ENCODE peak calls at places on chromosomes 13 and 19, in four cellular contexts. D is HepG2, S is H1, E is GM12878. C is an unnamed sample.

GRCh38 chr19:18418034-18418724 is 1.0 kb upstream of the SSBP4 start:
- DNase-seq in D (no peak), S (no peak), E (no peak), C (no peak)

GRCh38 chr13:38348890-38349289 is 761 bp upstream of the UFM1 start:
- DNase-seq in D (no peak), S (no peak), E (no peak), C (no peak)

GRCh38 chr19:45153339-45154063 is 7.3 kb downstream of the NKPD1 start:
- DNase-seq in D (no peak), S (peak), E (no peak), C (no peak)

GRCh38 chr19:55474269-55475265 is 1.9 kb upstream of the ZNF628 start:
- DNase-seq in D (no peak), S (no peak), E (no peak), C (no peak)

GRCh38 chr13:90402613-90403012 is 944.9 kb upstream of the MIR17HG start:
- DNase-seq in D (no peak), S (no peak), E (no peak), C (no peak)

GRCh38 chr13:105159794-105160193 is 1375.7 kb downstream of the EFNB2 start:
- DNase-seq in D (no peak), S (no peak), E (no peak), C (no peak)

GRCh38 chr13:35871561-35871960 is 259.6 kb downstream of the DCLK1 start:
- DNase-seq in D (no peak), S (no peak), E (no peak), C (no peak)

GRCh38 chr19:36246006-36246391 is 31.1 kb downstream of the ZNF146 start:
- DNase-seq in D (no peak), S (no peak), E (no peak), C (no peak)

GRCh38 chr19:1864480-1865171 is 1.2 kb upstream of the KLF16 start:
- DNase-seq in D (peak), S (peak), E (no peak), C (peak)

GRCh38 chr13:84553252-84553651 is 671.0 kb upstream of the SLITRK1 start:
- DNase-seq in D (no peak), S (no peak), E (no peak), C (no peak)

GRCh38 chr19:54573330-54573872 is at the start of gene LILRA2:
- DNase-seq in D (no peak), S (no peak), E (no peak), C (no peak)

GRCh38 chr13:76527041-76527440 is 359.2 kb downstream of the KCTD12 start:
- DNase-seq in D (no peak), S (no peak), E (no peak), C (no peak)

GRCh38 chr19:4908311-4908710 is 990 bp upstream of the UHRF1 start:
- DNase-seq in D (peak), S (no peak), E (no peak), C (no peak)

GRCh38 chr19:8208119-8208709 is 956 bp upstream of the CERS4 start:
- DNase-seq in D (no peak), S (peak), E (no peak), C (no peak)

GRCh38 chr13:98459171-98459681 is 117.7 kb downstream of the STK24 start:
- DNase-seq in D (no peak), S (no peak), E (no peak), C (no peak)

GRCh38 chr13:37369618-37370017 is 228.9 kb downstream of the POSTN start:
- DNase-seq in D (no peak), S (no peak), E (no peak), C (no peak)

GRCh38 chr13:30924726-30925125 is 7.7 kb upstream of the TEX26 start:
- DNase-seq in D (no peak), S (no peak), E (no peak), C (no peak)

GRCh38 chr19:41627966-41628675 is 1.2 kb upstream of the CEACAM4 start:
- DNase-seq in D (no peak), S (no peak), E (no peak), C (no peak)

GRCh38 chr19:41623360-41623759 is 3.5 kb downstream of the CEACAM4 start:
- DNase-seq in D (no peak), S (no peak), E (no peak), C (no peak)

GRCh38 chr19:41624515-41624914 is 2.4 kb downstream of the CEACAM4 start:
- DNase-seq in D (no peak), S (no peak), E (no peak), C (no peak)

GRCh38 chr19:41626278-41626677 is 596 bp downstream of the CEACAM4 start:
- DNase-seq in D (no peak), S (no peak), E (no peak), C (no peak)

GRCh38 chr19:41626877-41627276 is at the start of gene CEACAM4:
- DNase-seq in D (no peak), S (no peak), E (no peak), C (no peak)
- TF ChIP-seq HDAC2 in D (no peak), S (no peak), E (no peak), C (no peak)

GRCh38 chr13:107534548-107534947 is 680.8 kb downstream of the LIG4 start:
- DNase-seq in D (no peak), S (no peak), E (no peak), C (no peak)
- TF ChIP-seq HDAC2 in D (no peak), S (no peak), E (no peak), C (no peak)

DNA sequence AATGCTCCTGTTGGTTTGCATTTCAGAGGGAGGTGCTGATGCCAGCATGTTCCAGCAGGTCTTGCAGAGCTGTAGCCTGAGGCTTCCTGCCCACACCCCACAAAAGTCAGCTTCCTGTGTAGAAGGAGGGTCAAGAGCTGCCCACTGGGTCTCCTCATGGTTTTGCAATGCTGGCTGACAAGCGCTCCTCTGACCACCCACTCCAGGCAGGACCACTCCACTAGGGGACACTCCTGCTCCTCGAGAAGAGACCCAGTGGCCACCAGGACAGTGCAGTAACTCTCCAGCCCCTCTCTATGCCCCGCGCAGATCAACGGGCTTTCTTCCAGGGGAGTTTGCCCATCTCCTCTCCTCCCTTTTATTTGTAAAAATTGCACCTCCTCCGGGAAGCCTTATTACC is 72.9 kb upstream of the UQCRFS1 start:
- DNase-seq in D (no peak), S (peak), E (no peak), C (no peak)
- TF ChIP-seq HDAC2 in D (no peak), S (peak), E (no peak), C (no peak)

GRCh38 chr19:37778613-37779138 is 710 bp downstream of the ZNF573 start:
- DNase-seq in D (peak), S (no peak), E (no peak), C (peak)

GRCh38 chr19:37779139-37780035 is at the start of gene ZNF573:
- DNase-seq in D (peak), S (peak), E (peak), C (peak)
- TF ChIP-seq HDAC2 in D (no peak), S (peak), E (no peak), C (no peak)

GRCh38 chr19:58385313-58386165 is 1.5 kb upstream of the RPS5 start:
- DNase-seq in D (no peak), S (no peak), E (no peak), C (no peak)

GRCh38 chr19:58386576-58387337 is at the start of gene RPS5:
- DNase-seq in D (peak), S (peak), E (peak), C (peak)

GRCh38 chr19:58388175-58388526 is 1.1 kb downstream of the RPS5 start:
- DNase-seq in D (no peak), S (no peak), E (no peak), C (no peak)

GRCh38 chr19:58387338-58388174 is 487 bp downstream of the RPS5 start:
- DNase-seq in D (no peak), S (no peak), E (no peak), C (no peak)

GRCh38 chr19:58386166-58386575 is 898 bp upstream of the RPS5 start:
- DNase-seq in D (no peak), S (no peak), E (no peak), C (no peak)
- TF ChIP-seq HDAC2 in D (no peak), S (no peak), E (no peak), C (no peak)

GRCh38 chr13:63041640-63042414 is 1626.2 kb upstream of the PCDH20 start:
- DNase-seq in D (no peak), S (no peak), E (no peak), C (no peak)
- TF ChIP-seq HDAC2 in D (no peak), S (no peak), E (no peak), C (no peak)

GRCh38 chr13:106471957-106472543 is 63.4 kb downstream of the EFNB2 start:
- DNase-seq in D (peak), S (peak), E (no peak), C (peak)
- TF ChIP-seq HDAC2 in D (no peak), S (no peak), E (no peak), C (no peak)

C was measured in A549.